ENCODE peak calls at places on chromosomes 2 and 18, in six cellular contexts. I is midbrain; V is activated CD8-positive, alpha-beta memory T cell treated with anti-CD3 and anti-CD28 coated beads for 48 hours; F is activated CD4-positive, alpha-beta T cell treated with anti-CD3 and anti-CD28 coated beads, Interleukin-2, amount 50 U/mL, for 1 hour; Y is fibroblast of pulmonary artery; X is NCI-H1092 treated with DMSO at 0.1 percent for 48 hours. P is an unnamed sample.

GRCh38 chr2:10837532-10838266 is 25.1 kb upstream of the PDIA6 start:
- DNase-seq in I (no peak), V (no peak), F (no peak), Y (no peak), X (no peak), P (no peak)

GRCh38 chr18:61388010-61388409 is 54.8 kb downstream of the CDH20 start:
- DNase-seq in I (no peak), V (no peak), F (no peak), Y (peak), X (no peak), P (no peak)

GRCh38 chr2:30549096-30549495 is 102.0 kb downstream of the LCLAT1 start:
- DNase-seq in I (no peak), V (no peak), F (no peak), Y (no peak), X (no peak), P (no peak)

GRCh38 chr2:188787661-188788044 is 186.5 kb upstream of the COL3A1 start:
- DNase-seq in I (no peak), V (no peak), F (no peak), Y (peak), X (no peak), P (no peak)

GRCh38 chr2:61993422-61994024 is 88.0 kb downstream of the COMMD1 start:
- DNase-seq in I (peak), V (no peak), F (no peak), Y (peak), X (peak), P (no peak)

GRCh38 chr18:76973512-76974302 is 151.3 kb downstream of the ZNF236 start:
- DNase-seq in I (no peak), V (no peak), F (no peak), Y (no peak), X (no peak), P (no peak)

GRCh38 chr2:145221032-145221431 is 701.1 kb upstream of the ZEB2 start:
- DNase-seq in I (no peak), V (no peak), F (no peak), Y (no peak), X (no peak), P (no peak)

GRCh38 chr18:8656226-8656625 is 47.0 kb downstream of the RAB12 start:
- DNase-seq in I (no peak), V (no peak), F (no peak), Y (peak), X (no peak), P (no peak)

GRCh38 chr18:39550701-39551100 is 1985.1 kb upstream of the CELF4 start:
- DNase-seq in I (no peak), V (no peak), F (no peak), Y (no peak), X (no peak), P (no peak)

GRCh38 chr2:36912692-36913091 is 53.6 kb downstream of the STRN start:
- DNase-seq in I (no peak), V (no peak), F (no peak), Y (no peak), X (no peak), P (no peak)

GRCh38 chr2:11389551-11390528 is 45.4 kb upstream of the ROCK2 start:
- DNase-seq in I (no peak), V (no peak), F (no peak), Y (peak), X (no peak), P (peak)

GRCh38 chr18:7102131-7102530 is 15.5 kb downstream of the LAMA1 start:
- DNase-seq in I (no peak), V (no peak), F (no peak), Y (no peak), X (no peak), P (no peak)

GRCh38 chr2:164873096-164873670 is 31.6 kb upstream of the COBLL1 start:
- DNase-seq in I (no peak), V (no peak), F (no peak), Y (no peak), X (peak), P (no peak)

GRCh38 chr18:24659837-24660720 is 199.6 kb downstream of the HRH4 start:
- DNase-seq in I (no peak), V (no peak), F (peak), Y (peak), X (no peak), P (no peak)

GRCh38 chr2:199596549-199596948 is 138.8 kb upstream of the SATB2 start:
- DNase-seq in I (peak), V (no peak), F (no peak), Y (peak), X (peak), P (no peak)

GRCh38 chr2:221606369-221606768 is 34.3 kb upstream of the EPHA4 start:
- DNase-seq in I (no peak), V (no peak), F (no peak), Y (no peak), X (no peak), P (no peak)

GRCh38 chr2:8714283-8714682 is 32.4 kb downstream of the ID2 start:
- DNase-seq in I (no peak), V (no peak), F (no peak), Y (no peak), X (no peak), P (no peak)

GRCh38 chr2:136112949-136113766 is 4.8 kb downstream of the CXCR4 start:
- DNase-seq in I (no peak), V (no peak), F (no peak), Y (no peak), X (no peak), P (no peak)

GRCh38 chr2:100821255-100821912 is 1.4 kb downstream of the NPAS2 start:
- DNase-seq in I (peak), V (no peak), F (no peak), Y (peak), X (no peak), P (no peak)

GRCh38 chr2:72713857-72714256 is 112.0 kb downstream of the EXOC6B start:
- DNase-seq in I (no peak), V (no peak), F (no peak), Y (no peak), X (no peak), P (no peak)

GRCh38 chr2:120441744-120442471 is 96.0 kb downstream of the INHBB start:
- DNase-seq in I (peak), V (no peak), F (no peak), Y (peak), X (peak), P (peak)

GRCh38 chr2:186466743-186467142 is 19.3 kb upstream of the ZC3H15 start:
- DNase-seq in I (no peak), V (no peak), F (no peak), Y (no peak), X (no peak), P (no peak)

GRCh38 chr2:223688094-223688835 is 86.1 kb upstream of the SCG2 start:
- DNase-seq in I (no peak), V (no peak), F (no peak), Y (no peak), X (peak), P (no peak)

GRCh38 chr2:101418704-101419663 is 31.7 kb upstream of the CREG2 start:
- DNase-seq in I (peak), V (no peak), F (peak), Y (peak), X (peak), P (no peak)

GRCh38 chr2:212237350-212238095 is 301.1 kb downstream of the ERBB4 start:
- DNase-seq in I (no peak), V (no peak), F (no peak), Y (no peak), X (no peak), P (peak)

GRCh38 chr2:55618649-55619055 is 1.2 kb upstream of the PPP4R3B start:
- DNase-seq in I (peak), V (peak), F (peak), Y (peak), X (peak), P (peak)

GRCh38 chr2:61816480-61817355 is 37.1 kb downstream of the FAM161A start:
- DNase-seq in I (no peak), V (no peak), F (no peak), Y (no peak), X (no peak), P (no peak)

GRCh38 chr2:64406407-64406774 is 47.6 kb upstream of the LGALSL start:
- DNase-seq in I (no peak), V (no peak), F (no peak), Y (no peak), X (no peak), P (no peak)

GRCh38 chr2:18046558-18046957 is 168.1 kb downstream of the KCNS3 start:
- DNase-seq in I (no peak), V (no peak), F (no peak), Y (peak), X (no peak), P (no peak)

P was measured in left lung.